ENCODE peak calls at places on chromosomes 16 and 17, in five cellular contexts. O, A, M, T and L are unnamed samples.

GRCh38 chr16:81204794-81205680 is 33.5 kb upstream of the BCO1 start:
- DNase-seq in O (no peak), A (peak; percentile 67), M (peak; percentile 36), T (no peak), L (peak; percentile 9)

GRCh38 chr16:53664724-53665345 is 38.8 kb downstream of the RPGRIP1L start:
- DNase-seq in O (no peak), A (no peak), M (no peak), T (no peak), L (no peak)

GRCh38 chr17:82112866-82113390 is 14.9 kb upstream of the FASN start:
- DNase-seq in O (no peak), A (no peak), M (no peak), T (no peak), L (no peak)

GRCh38 chr17:57732062-57732461 is 13.0 kb downstream of the CCDC182 start:
- DNase-seq in O (peak; percentile 58), A (no peak), M (no peak), T (no peak), L (no peak)

GRCh38 chr17:62626719-62627218 is 701 bp upstream of the MRC2 start:
- DNase-seq in O (peak; percentile 85), A (peak; percentile 63), M (no peak), T (no peak), L (no peak)

GRCh38 chr17:10754109-10754508 is 24.3 kb upstream of the TMEM220 start:
- DNase-seq in O (peak; percentile 27), A (peak; percentile 59), M (peak; percentile 63), T (no peak), L (peak; percentile 66)

GRCh38 chr16:89633064-89633631 is 19.7 kb downstream of the DPEP1 start:
- DNase-seq in O (no peak), A (no peak), M (peak; percentile 40), T (no peak), L (no peak)

GRCh38 chr17:21452377-21453143 is 76.4 kb downstream of the KCNJ12 start:
- DNase-seq in O (peak; percentile 35), A (peak; percentile 80), M (peak; percentile 17), T (no peak), L (peak; percentile 43)

GRCh38 chr16:56372938-56373337 is 52.4 kb downstream of the AMFR start:
- DNase-seq in O (no peak), A (no peak), M (no peak), T (no peak), L (no peak)

GRCh38 chr16:78606572-78606971 is 507.1 kb downstream of the WWOX start:
- DNase-seq in O (no peak), A (no peak), M (no peak), T (no peak), L (no peak)

GRCh38 chr16:57601801-57602478 is 26.5 kb upstream of the ADGRG1 start:
- DNase-seq in O (no peak), A (no peak), M (no peak), T (peak; percentile 19), L (no peak)

GRCh38 chr17:8628609-8629169 is 1.8 kb downstream of the MYH10 start:
- DNase-seq in O (no peak), A (no peak), M (no peak), T (no peak), L (no peak)

GRCh38 chr16:51084074-51084928 is 66.8 kb downstream of the SALL1 start:
- DNase-seq in O (no peak), A (peak; percentile 85), M (no peak), T (no peak), L (no peak)

GRCh38 chr17:17523001-17523713 is 27.0 kb upstream of the RASD1 start:
- DNase-seq in O (no peak), A (peak; percentile 53), M (no peak), T (no peak), L (peak; percentile 86)

GRCh38 chr16:50711862-50712567 is 18.6 kb downstream of the NOD2 start:
- DNase-seq in O (no peak), A (no peak), M (no peak), T (no peak), L (no peak)

GRCh38 chr16:73743665-73744496 is 552.7 kb upstream of the PSMD7 start:
- DNase-seq in O (no peak), A (peak; percentile 12), M (no peak), T (no peak), L (peak; percentile 31)

DNA sequence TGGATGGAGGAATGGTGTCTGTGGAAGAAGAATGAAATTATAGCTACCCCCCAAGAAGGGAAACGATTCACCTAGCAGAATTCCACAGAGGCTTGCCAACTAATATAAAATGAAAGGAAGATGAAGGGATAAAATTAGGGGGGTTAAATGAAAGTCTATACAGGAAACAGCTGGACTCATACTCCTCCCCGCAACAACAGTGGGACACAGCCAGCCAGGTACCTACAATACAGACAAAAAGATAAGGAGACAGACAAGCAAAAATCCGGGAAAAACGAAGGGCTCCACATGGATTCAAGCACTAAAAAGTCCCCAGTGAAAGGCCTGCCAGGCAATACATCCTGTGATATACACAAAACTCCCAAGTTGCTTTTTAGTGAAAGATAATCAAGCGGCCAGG is 47.9 kb downstream of the CACNG1 start:
- DNase-seq in O (no peak), A (no peak), M (no peak), T (no peak), L (no peak)
- H3K27ac ChIP-seq in O (no peak overlapping the region), A (no peak overlapping the region), M (no peak overlapping the region), T (no peak overlapping the region), L (no peak overlapping the region)

GRCh38 chr16:14155572-14156213 is 84.6 kb downstream of the MRTFB start:
- DNase-seq in O (no peak), A (no peak), M (no peak), T (no peak), L (no peak)
- H3K27ac ChIP-seq in O (peak overlapping the region; percentile 26), A (no peak overlapping the region), M (no peak overlapping the region), T (no peak overlapping the region), L (no peak overlapping the region)

DNA sequence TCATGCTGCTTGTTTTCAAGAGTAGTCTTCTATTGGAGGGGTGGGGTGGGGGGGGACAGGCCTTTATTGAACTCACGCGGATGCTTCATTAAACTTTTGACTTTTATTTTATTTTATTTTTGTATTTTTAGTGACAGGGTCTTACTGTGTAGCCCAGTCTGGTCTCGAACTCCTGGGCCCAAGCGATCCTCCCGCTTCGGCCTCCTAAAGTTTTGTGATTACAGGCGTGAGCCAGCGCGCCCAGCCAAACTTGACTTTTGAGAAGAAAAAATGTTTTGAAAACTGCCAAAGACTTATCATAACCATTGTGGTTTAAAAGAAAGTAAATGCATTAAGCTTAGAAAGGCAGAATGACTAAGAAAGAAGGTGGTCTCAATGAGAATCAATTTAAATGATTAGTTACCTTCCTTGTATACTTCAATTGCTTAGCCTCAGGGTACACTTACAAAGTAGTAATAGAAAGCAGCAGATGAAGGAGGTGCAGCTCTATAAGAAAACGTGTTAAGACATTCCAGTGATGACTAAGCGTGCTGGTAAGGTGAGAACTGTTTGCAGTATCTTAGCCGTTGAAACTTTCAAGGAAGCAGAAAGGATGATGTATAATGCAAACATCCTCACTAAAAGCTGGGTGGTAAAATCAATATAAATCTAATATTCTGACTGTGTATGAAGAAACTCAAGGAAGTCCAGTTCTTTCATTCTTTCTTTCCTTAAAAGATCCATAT is 1.2 kb downstream of the AP2B1 start:
- DNase-seq in O (no peak), A (no peak), M (no peak), T (no peak), L (no peak)
- H3K27ac ChIP-seq in O (no peak overlapping the region), A (no peak overlapping the region), M (peak overlapping the region; percentile 96), T (peak overlapping the region; percentile 91), L (peak overlapping the region; percentile 88)

GRCh38 chr16:14202697-14203096 is 131.6 kb downstream of the MRTFB start:
- DNase-seq in O (no peak), A (no peak), M (no peak), T (no peak), L (no peak)
- H3K27ac ChIP-seq in O (peak overlapping the region; percentile 11), A (no peak overlapping the region), M (peak overlapping the region; percentile 43), T (no peak overlapping the region), L (no peak overlapping the region)

GRCh38 chr17:59193463-59193862 is 16.4 kb upstream of the SMG8 start:
- DNase-seq in O (no peak), A (no peak), M (no peak), T (no peak), L (no peak)
- H3K27ac ChIP-seq in O (no peak overlapping the region), A (no peak overlapping the region), M (no peak overlapping the region), T (no peak overlapping the region), L (no peak overlapping the region)

GRCh38 chr17:45824901-45825492 is 19.7 kb upstream of the SPPL2C start:
- DNase-seq in O (no peak), A (no peak), M (no peak), T (no peak), L (peak; percentile 70)

GRCh38 chr17:45825792-45826191 is 18.9 kb upstream of the SPPL2C start:
- DNase-seq in O (no peak), A (no peak), M (no peak), T (no peak), L (no peak)

GRCh38 chr17:45823598-45823997 is 21.1 kb upstream of the SPPL2C start:
- DNase-seq in O (no peak), A (no peak), M (no peak), T (no peak), L (no peak)

GRCh38 chr17:45826919-45827628 is 17.6 kb upstream of the SPPL2C start:
- DNase-seq in O (no peak), A (no peak), M (no peak), T (no peak), L (no peak)

GRCh38 chr17:45824475-45824874 is 20.2 kb upstream of the SPPL2C start:
- DNase-seq in O (no peak), A (no peak), M (no peak), T (no peak), L (no peak)
- H3K27ac ChIP-seq in O (no peak overlapping the region), A (no peak overlapping the region), M (no peak overlapping the region), T (no peak overlapping the region), L (no peak overlapping the region)